ENCODE peak calls at places on chromosome 19, in five cellular contexts. One of them, this sample, is unnamed. For H3K4me1, the result is how much of the 10 kb centered on the place peaks cover.

GRCh38 chr19:1268392-1269064 is 604 bp upstream of the CIRBP start:
- DNase-seq in pancreas: no peak
- DNase-seq in lung: no peak
- DNase-seq in heart left ventricle: no peak
- DNase-seq in effector memory CD4-positive, alpha-beta T cell: no peak
- DNase-seq in this sample: no peak

GRCh38 chr19:34430738-34431625 is 2.8 kb downstream of the UBA2 start:
- DNase-seq in pancreas: no peak
- DNase-seq in lung: no peak
- DNase-seq in heart left ventricle: no peak
- DNase-seq in effector memory CD4-positive, alpha-beta T cell: no peak
- DNase-seq in this sample: no peak

GRCh38 chr19:50759886-50760285 is 10.4 kb upstream of the GPR32 start:
- DNase-seq in pancreas: no peak
- DNase-seq in lung: no peak
- DNase-seq in heart left ventricle: no peak
- DNase-seq in effector memory CD4-positive, alpha-beta T cell: no peak
- DNase-seq in this sample: no peak

GRCh38 chr19:19647037-19647835 is 3.8 kb upstream of the GMIP start:
- DNase-seq in pancreas: no peak
- DNase-seq in lung: no peak
- DNase-seq in heart left ventricle: no peak
- DNase-seq in effector memory CD4-positive, alpha-beta T cell: no peak
- DNase-seq in this sample: no peak

GRCh38 chr19:15227261-15227660 is 5.0 kb downstream of the EPHX3 start:
- DNase-seq in pancreas: no peak
- DNase-seq in lung: no peak
- DNase-seq in heart left ventricle: no peak
- DNase-seq in effector memory CD4-positive, alpha-beta T cell: no peak
- DNase-seq in this sample: no peak

GRCh38 chr19:48746120-48746519 is 589 bp downstream of the IZUMO1 start:
- DNase-seq in pancreas: no peak
- DNase-seq in lung: no peak
- DNase-seq in heart left ventricle: no peak
- DNase-seq in effector memory CD4-positive, alpha-beta T cell: no peak
- DNase-seq in this sample: no peak

GRCh38 chr19:6587093-6587820 is 3.7 kb downstream of the CD70 start:
- DNase-seq in pancreas: no peak
- DNase-seq in lung: no peak
- DNase-seq in heart left ventricle: no peak
- DNase-seq in effector memory CD4-positive, alpha-beta T cell: no peak
- DNase-seq in this sample: no peak

GRCh38 chr19:48881741-48882657 is 9.8 kb downstream of the PPP1R15A start:
- DNase-seq in pancreas: no peak
- DNase-seq in lung: no peak
- DNase-seq in heart left ventricle: no peak
- DNase-seq in effector memory CD4-positive, alpha-beta T cell: no peak
- DNase-seq in this sample: no peak

GRCh38 chr19:2719910-2720776 is 1.0 kb downstream of the DIRAS1 start:
- DNase-seq in pancreas: peak
- DNase-seq in lung: no peak
- DNase-seq in heart left ventricle: peak
- DNase-seq in effector memory CD4-positive, alpha-beta T cell: no peak
- DNase-seq in this sample: no peak

GRCh38 chr19:56155124-56155687 is 14.1 kb downstream of the ZNF444 start:
- DNase-seq in pancreas: no peak
- DNase-seq in lung: no peak
- DNase-seq in heart left ventricle: no peak
- DNase-seq in effector memory CD4-positive, alpha-beta T cell: no peak
- DNase-seq in this sample: no peak

GRCh38 chr19:18932216-18932841 is 8.7 kb downstream of the HOMER3 start:
- DNase-seq in pancreas: peak
- DNase-seq in lung: peak
- DNase-seq in heart left ventricle: peak
- DNase-seq in effector memory CD4-positive, alpha-beta T cell: peak
- DNase-seq in this sample: no peak

GRCh38 chr19:1904385-1905070 is 671 bp upstream of the ADAT3 start:
- DNase-seq in pancreas: no peak
- DNase-seq in lung: peak
- DNase-seq in heart left ventricle: peak
- DNase-seq in effector memory CD4-positive, alpha-beta T cell: no peak
- DNase-seq in this sample: peak

GRCh38 chr19:2273356-2274184 is 8.4 kb downstream of the PEAK3 start:
- DNase-seq in pancreas: peak
- DNase-seq in lung: peak
- DNase-seq in heart left ventricle: peak
- DNase-seq in effector memory CD4-positive, alpha-beta T cell: peak
- DNase-seq in this sample: no peak

GRCh38 chr19:35636651-35637050 is 4.9 kb upstream of the ETV2 start:
- DNase-seq in pancreas: no peak
- DNase-seq in lung: no peak
- DNase-seq in heart left ventricle: no peak
- DNase-seq in effector memory CD4-positive, alpha-beta T cell: no peak
- DNase-seq in this sample: no peak

GRCh38 chr19:53992815-53993214 is 1.4 kb downstream of the CACNG6 start:
- DNase-seq in pancreas: no peak
- DNase-seq in lung: no peak
- DNase-seq in heart left ventricle: no peak
- DNase-seq in effector memory CD4-positive, alpha-beta T cell: no peak
- DNase-seq in this sample: no peak

GRCh38 chr19:51441410-51442390 is 16.6 kb downstream of the SIGLEC8 start:
- DNase-seq in pancreas: no peak
- DNase-seq in lung: no peak
- DNase-seq in heart left ventricle: no peak
- DNase-seq in effector memory CD4-positive, alpha-beta T cell: peak
- DNase-seq in this sample: no peak

GRCh38 chr19:18020212-18021067 is 12.5 kb downstream of the ARRDC2 start:
- DNase-seq in pancreas: peak
- DNase-seq in lung: peak
- DNase-seq in heart left ventricle: peak
- DNase-seq in effector memory CD4-positive, alpha-beta T cell: no peak
- DNase-seq in this sample: peak

GRCh38 chr19:46721269-46722003 is 4.5 kb upstream of the PRKD2 start:
- DNase-seq in pancreas: no peak
- DNase-seq in lung: no peak
- DNase-seq in heart left ventricle: no peak
- DNase-seq in effector memory CD4-positive, alpha-beta T cell: no peak
- DNase-seq in this sample: no peak

GRCh38 chr19:18310118-18310909 is 12.6 kb downstream of the LSM4 start:
- DNase-seq in pancreas: no peak
- DNase-seq in lung: no peak
- DNase-seq in heart left ventricle: no peak
- DNase-seq in effector memory CD4-positive, alpha-beta T cell: no peak
- DNase-seq in this sample: no peak

GRCh38 chr19:18832331-18833140 is 777 bp downstream of the UPF1 start:
- DNase-seq in pancreas: no peak
- DNase-seq in lung: no peak
- DNase-seq in heart left ventricle: no peak
- DNase-seq in effector memory CD4-positive, alpha-beta T cell: no peak
- DNase-seq in this sample: no peak

GRCh38 chr19:50416034-50416814 is 2.5 kb upstream of the SPIB start:
- DNase-seq in pancreas: no peak
- DNase-seq in lung: no peak
- DNase-seq in heart left ventricle: no peak
- DNase-seq in effector memory CD4-positive, alpha-beta T cell: no peak
- DNase-seq in this sample: no peak

GRCh38 chr19:35306473-35307246 is 14.7 kb downstream of the MAG start:
- DNase-seq in pancreas: no peak
- DNase-seq in lung: no peak
- DNase-seq in heart left ventricle: no peak
- DNase-seq in effector memory CD4-positive, alpha-beta T cell: no peak
- DNase-seq in this sample: no peak

GRCh38 chr19:33590224-33590623 is 31.5 kb upstream of the CHST8 start:
- DNase-seq in pancreas: no peak
- DNase-seq in lung: no peak
- DNase-seq in heart left ventricle: no peak
- DNase-seq in effector memory CD4-positive, alpha-beta T cell: no peak
- DNase-seq in this sample: no peak

GRCh38 chr19:55114566-55115145 is 2.8 kb downstream of the PPP1R12C start:
- DNase-seq in pancreas: no peak
- DNase-seq in lung: no peak
- DNase-seq in heart left ventricle: no peak
- DNase-seq in effector memory CD4-positive, alpha-beta T cell: no peak
- DNase-seq in this sample: no peak
- H3K4me3 ChIP-seq in pancreas: no peak
- H3K4me3 ChIP-seq in lung: no peak
- H3K4me3 ChIP-seq in heart left ventricle: no peak
- H3K4me3 ChIP-seq in effector memory CD4-positive, alpha-beta T cell: no peak
- H3K4me3 ChIP-seq in this sample: peak

DNA sequence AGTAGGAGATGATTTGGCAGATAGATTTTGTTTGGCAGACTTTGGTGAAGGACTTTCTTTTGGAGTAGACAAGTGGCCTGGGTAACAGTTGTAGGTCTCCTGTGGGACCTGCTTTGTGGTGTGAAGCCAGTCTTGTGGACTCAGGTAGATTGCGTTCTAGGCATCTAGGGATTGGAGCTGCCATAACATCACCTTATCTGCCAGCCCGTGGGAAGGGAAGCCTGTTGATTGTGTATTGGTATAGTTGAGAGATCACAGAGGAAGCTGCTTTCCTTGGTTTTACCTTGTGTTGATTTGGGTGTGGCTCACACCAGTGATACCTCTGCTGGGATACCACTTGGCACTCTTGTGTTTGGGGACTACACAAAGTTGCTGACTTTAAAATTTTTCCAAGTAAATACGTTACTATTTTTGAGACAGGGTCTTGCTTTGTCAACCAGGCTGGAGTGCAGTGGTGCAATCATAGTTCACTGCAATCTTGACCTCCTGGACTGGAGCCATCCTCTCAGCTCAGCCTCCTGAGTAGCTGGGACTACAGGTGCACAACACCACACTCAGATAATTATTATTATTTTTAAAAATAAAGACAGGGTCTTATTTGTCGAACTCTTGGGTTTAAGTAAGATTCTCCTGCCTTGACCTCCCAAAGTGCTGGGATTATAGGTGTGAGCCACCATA is 7.8 kb downstream of the HNRNPM start:
- DNase-seq in pancreas: no peak
- DNase-seq in lung: no peak
- DNase-seq in heart left ventricle: no peak
- DNase-seq in effector memory CD4-positive, alpha-beta T cell: no peak
- DNase-seq in this sample: no peak
- H3K4me1 ChIP-seq in pancreas: under half
- H3K4me1 ChIP-seq in lung: under half
- H3K4me1 ChIP-seq in heart left ventricle: half or more
- H3K4me1 ChIP-seq in effector memory CD4-positive, alpha-beta T cell: under half
- H3K4me1 ChIP-seq in this sample: under half

GRCh38 chr19:58381460-58382220 is 810 bp upstream of the ZNF837 start:
- DNase-seq in pancreas: peak
- DNase-seq in lung: no peak
- DNase-seq in heart left ventricle: no peak
- DNase-seq in effector memory CD4-positive, alpha-beta T cell: no peak
- DNase-seq in this sample: no peak

GRCh38 chr19:58379276-58379675 is 1.6 kb downstream of the ZNF837 start:
- DNase-seq in pancreas: peak
- DNase-seq in lung: no peak
- DNase-seq in heart left ventricle: peak
- DNase-seq in effector memory CD4-positive, alpha-beta T cell: no peak
- DNase-seq in this sample: no peak

GRCh38 chr19:58382997-58383603 is 2.3 kb upstream of the ZNF837 start:
- DNase-seq in pancreas: peak
- DNase-seq in lung: no peak
- DNase-seq in heart left ventricle: no peak
- DNase-seq in effector memory CD4-positive, alpha-beta T cell: no peak
- DNase-seq in this sample: no peak

GRCh38 chr19:58380736-58381459 is at the start of gene ZNF837:
- DNase-seq in pancreas: peak
- DNase-seq in lung: peak
- DNase-seq in heart left ventricle: peak
- DNase-seq in effector memory CD4-positive, alpha-beta T cell: peak
- DNase-seq in this sample: peak

GRCh38 chr19:58380037-58380735 is 644 bp downstream of the ZNF837 start:
- DNase-seq in pancreas: no peak
- DNase-seq in lung: no peak
- DNase-seq in heart left ventricle: peak
- DNase-seq in effector memory CD4-positive, alpha-beta T cell: no peak
- DNase-seq in this sample: no peak
- H3K27ac ChIP-seq in pancreas: peak
- H3K27ac ChIP-seq in lung: peak
- H3K27ac ChIP-seq in heart left ventricle: peak
- H3K27ac ChIP-seq in effector memory CD4-positive, alpha-beta T cell: peak
- H3K27ac ChIP-seq in this sample: peak

GRCh38 chr19:4636151-4636717 is 3.1 kb upstream of the TNFAIP8L1 start:
- DNase-seq in pancreas: peak
- DNase-seq in lung: peak
- DNase-seq in heart left ventricle: peak
- DNase-seq in effector memory CD4-positive, alpha-beta T cell: peak
- DNase-seq in this sample: peak

GRCh38 chr19:4635763-4636135 is 3.6 kb upstream of the TNFAIP8L1 start:
- DNase-seq in pancreas: no peak
- DNase-seq in lung: no peak
- DNase-seq in heart left ventricle: no peak
- DNase-seq in effector memory CD4-positive, alpha-beta T cell: no peak
- DNase-seq in this sample: no peak

GRCh38 chr19:4638828-4639530 is at the start of gene TNFAIP8L1:
- DNase-seq in pancreas: peak
- DNase-seq in lung: peak
- DNase-seq in heart left ventricle: peak
- DNase-seq in effector memory CD4-positive, alpha-beta T cell: peak
- DNase-seq in this sample: peak

GRCh38 chr19:4638330-4638729 is 986 bp upstream of the TNFAIP8L1 start:
- DNase-seq in pancreas: no peak
- DNase-seq in lung: no peak
- DNase-seq in heart left ventricle: peak
- DNase-seq in effector memory CD4-positive, alpha-beta T cell: no peak
- DNase-seq in this sample: no peak

DNA sequence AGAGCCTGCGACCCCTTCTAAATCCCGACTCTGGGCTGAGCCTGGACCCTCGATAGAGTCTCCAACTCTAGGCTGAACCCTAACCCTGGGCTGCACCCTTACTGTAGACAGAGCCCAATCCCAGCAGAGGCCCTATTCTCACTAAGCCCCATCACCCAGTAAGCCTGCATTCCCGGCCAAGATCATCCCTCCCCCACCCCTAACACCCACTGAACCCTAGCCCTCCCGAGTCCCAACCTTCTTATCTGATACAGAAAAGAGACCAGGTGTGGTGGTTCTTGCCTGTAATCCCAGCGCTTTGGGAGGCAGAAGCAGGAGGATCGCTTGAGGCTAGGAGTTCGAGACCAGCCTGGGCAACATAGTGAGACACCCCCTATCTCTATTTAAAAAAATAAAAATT is 2.6 kb upstream of the TNFAIP8L1 start:
- DNase-seq in pancreas: no peak
- DNase-seq in lung: no peak
- DNase-seq in heart left ventricle: no peak
- DNase-seq in effector memory CD4-positive, alpha-beta T cell: no peak
- DNase-seq in this sample: no peak
- H3K4me3 ChIP-seq in pancreas: peak
- H3K4me3 ChIP-seq in lung: no peak
- H3K4me3 ChIP-seq in heart left ventricle: peak
- H3K4me3 ChIP-seq in effector memory CD4-positive, alpha-beta T cell: peak
- H3K4me3 ChIP-seq in this sample: peak